ENCODE peak calls at places on chromosomes 5 and 9, in eight cellular contexts. One of them, this sample, is unnamed.

GRCh38 chr5:17118631-17119030 is 98.8 kb upstream of the BASP1 start:
- DNase-seq in prostate gland: no peak
- DNase-seq in AG04450: peak
- DNase-seq in cardiac fibroblast: peak
- DNase-seq in spleen: no peak
- DNase-seq in IMR-90: peak
- DNase-seq in cardiac muscle cell: no peak
- DNase-seq in upper lobe of right lung: no peak
- DNase-seq in this sample: peak

GRCh38 chr5:34657550-34657921 is 1.4 kb downstream of the RAI14 start:
- DNase-seq in prostate gland: no peak
- DNase-seq in upper lobe of right lung: no peak
- DNase-seq in cardiac muscle cell: peak
- DNase-seq in IMR-90: peak
- DNase-seq in AG04450: no peak
- DNase-seq in spleen: no peak
- DNase-seq in cardiac fibroblast: peak
- DNase-seq in this sample: no peak

GRCh38 chr9:89635007-89635742 is 30.4 kb downstream of the GADD45G start:
- DNase-seq in AG04450: no peak
- DNase-seq in IMR-90: peak
- DNase-seq in spleen: peak
- DNase-seq in cardiac muscle cell: no peak
- DNase-seq in cardiac fibroblast: peak
- DNase-seq in upper lobe of right lung: peak
- DNase-seq in prostate gland: no peak
- DNase-seq in this sample: no peak

GRCh38 chr5:989961-990530 is 18.6 kb upstream of the NKD2 start:
- DNase-seq in AG04450: no peak
- DNase-seq in IMR-90: no peak
- DNase-seq in cardiac fibroblast: peak
- DNase-seq in cardiac muscle cell: peak
- DNase-seq in spleen: no peak
- DNase-seq in upper lobe of right lung: peak
- DNase-seq in prostate gland: no peak
- DNase-seq in this sample: no peak

GRCh38 chr9:79129865-79130480 is 441.8 kb upstream of the TLE4 start:
- DNase-seq in prostate gland: peak
- DNase-seq in AG04450: peak
- DNase-seq in cardiac fibroblast: peak
- DNase-seq in IMR-90: peak
- DNase-seq in upper lobe of right lung: no peak
- DNase-seq in spleen: no peak
- DNase-seq in cardiac muscle cell: peak
- DNase-seq in this sample: peak

GRCh38 chr5:144812770-144813169 is 642.1 kb downstream of the KCTD16 start:
- DNase-seq in upper lobe of right lung: no peak
- DNase-seq in cardiac muscle cell: no peak
- DNase-seq in prostate gland: no peak
- DNase-seq in IMR-90: peak
- DNase-seq in cardiac fibroblast: peak
- DNase-seq in AG04450: peak
- DNase-seq in spleen: no peak
- DNase-seq in this sample: no peak

GRCh38 chr5:72847989-72848473 is 31.6 kb downstream of the TNPO1 start:
- DNase-seq in upper lobe of right lung: peak
- DNase-seq in prostate gland: peak
- DNase-seq in spleen: peak
- DNase-seq in cardiac fibroblast: peak
- DNase-seq in AG04450: peak
- DNase-seq in cardiac muscle cell: peak
- DNase-seq in IMR-90: peak
- DNase-seq in this sample: peak

GRCh38 chr5:142432369-142432863 is 107.6 kb upstream of the SPRY4 start:
- DNase-seq in cardiac muscle cell: no peak
- DNase-seq in IMR-90: no peak
- DNase-seq in prostate gland: peak
- DNase-seq in upper lobe of right lung: peak
- DNase-seq in AG04450: no peak
- DNase-seq in cardiac fibroblast: no peak
- DNase-seq in spleen: peak
- DNase-seq in this sample: no peak

GRCh38 chr5:154779105-154779504 is 23.9 kb downstream of the LARP1 start:
- DNase-seq in cardiac muscle cell: no peak
- DNase-seq in cardiac fibroblast: peak
- DNase-seq in AG04450: peak
- DNase-seq in spleen: no peak
- DNase-seq in IMR-90: peak
- DNase-seq in prostate gland: no peak
- DNase-seq in upper lobe of right lung: no peak
- DNase-seq in this sample: no peak

GRCh38 chr5:16934123-16934522 is 2.0 kb downstream of the MYO10 start:
- DNase-seq in spleen: peak
- DNase-seq in cardiac fibroblast: peak
- DNase-seq in upper lobe of right lung: peak
- DNase-seq in cardiac muscle cell: peak
- DNase-seq in AG04450: peak
- DNase-seq in prostate gland: peak
- DNase-seq in IMR-90: peak
- DNase-seq in this sample: peak

GRCh38 chr5:120463026-120463770 is 902 bp upstream of the PRR16 start:
- DNase-seq in IMR-90: no peak
- DNase-seq in AG04450: no peak
- DNase-seq in upper lobe of right lung: no peak
- DNase-seq in prostate gland: no peak
- DNase-seq in cardiac fibroblast: no peak
- DNase-seq in cardiac muscle cell: no peak
- DNase-seq in spleen: no peak
- DNase-seq in this sample: no peak

GRCh38 chr9:128910906-128911305 is 9.9 kb upstream of the PHYHD1 start:
- DNase-seq in cardiac muscle cell: no peak
- DNase-seq in upper lobe of right lung: no peak
- DNase-seq in IMR-90: no peak
- DNase-seq in cardiac fibroblast: no peak
- DNase-seq in AG04450: no peak
- DNase-seq in spleen: no peak
- DNase-seq in prostate gland: no peak
- DNase-seq in this sample: no peak

GRCh38 chr5:145775411-145775810 is 59.7 kb downstream of the PRELID2 start:
- DNase-seq in upper lobe of right lung: no peak
- DNase-seq in prostate gland: no peak
- DNase-seq in spleen: no peak
- DNase-seq in IMR-90: peak
- DNase-seq in cardiac fibroblast: peak
- DNase-seq in AG04450: no peak
- DNase-seq in cardiac muscle cell: no peak
- DNase-seq in this sample: no peak

GRCh38 chr5:62720036-62720441 is 141.4 kb downstream of the LRRC70 start:
- DNase-seq in prostate gland: no peak
- DNase-seq in upper lobe of right lung: no peak
- DNase-seq in IMR-90: peak
- DNase-seq in spleen: no peak
- DNase-seq in AG04450: peak
- DNase-seq in cardiac muscle cell: peak
- DNase-seq in cardiac fibroblast: no peak
- DNase-seq in this sample: no peak

GRCh38 chr9:18348086-18348485 is 125.9 kb upstream of the ADAMTSL1 start:
- DNase-seq in cardiac fibroblast: no peak
- DNase-seq in prostate gland: no peak
- DNase-seq in AG04450: no peak
- DNase-seq in spleen: no peak
- DNase-seq in upper lobe of right lung: no peak
- DNase-seq in IMR-90: no peak
- DNase-seq in cardiac muscle cell: no peak
- DNase-seq in this sample: no peak

GRCh38 chr5:110386782-110387181 is 339.7 kb downstream of the TMEM232 start:
- DNase-seq in cardiac fibroblast: peak
- DNase-seq in AG04450: no peak
- DNase-seq in prostate gland: no peak
- DNase-seq in spleen: no peak
- DNase-seq in IMR-90: peak
- DNase-seq in cardiac muscle cell: no peak
- DNase-seq in upper lobe of right lung: no peak
- DNase-seq in this sample: no peak

GRCh38 chr5:43039468-43040286 is 442 bp downstream of the ANXA2R start:
- DNase-seq in cardiac muscle cell: peak
- DNase-seq in upper lobe of right lung: peak
- DNase-seq in prostate gland: peak
- DNase-seq in IMR-90: peak
- DNase-seq in cardiac fibroblast: peak
- DNase-seq in AG04450: no peak
- DNase-seq in spleen: peak
- DNase-seq in this sample: no peak

GRCh38 chr5:134551891-134552290 is 26.4 kb downstream of the JADE2 start:
- DNase-seq in AG04450: no peak
- DNase-seq in spleen: no peak
- DNase-seq in IMR-90: peak
- DNase-seq in upper lobe of right lung: no peak
- DNase-seq in cardiac muscle cell: no peak
- DNase-seq in prostate gland: no peak
- DNase-seq in cardiac fibroblast: peak
- DNase-seq in this sample: no peak

GRCh38 chr9:37035472-37036236 is 1.6 kb upstream of the PAX5 start:
- DNase-seq in prostate gland: no peak
- DNase-seq in cardiac muscle cell: no peak
- DNase-seq in AG04450: no peak
- DNase-seq in spleen: peak
- DNase-seq in IMR-90: no peak
- DNase-seq in upper lobe of right lung: no peak
- DNase-seq in cardiac fibroblast: peak
- DNase-seq in this sample: no peak

GRCh38 chr5:170440771-170441370 is 51.7 kb upstream of the KCNMB1 start:
- DNase-seq in AG04450: no peak
- DNase-seq in cardiac fibroblast: no peak
- DNase-seq in cardiac muscle cell: no peak
- DNase-seq in spleen: no peak
- DNase-seq in prostate gland: no peak
- DNase-seq in IMR-90: no peak
- DNase-seq in upper lobe of right lung: no peak
- DNase-seq in this sample: no peak

GRCh38 chr5:179230061-179230461 is 115.2 kb downstream of the ADAMTS2 start:
- DNase-seq in IMR-90: no peak
- DNase-seq in prostate gland: no peak
- DNase-seq in upper lobe of right lung: peak
- DNase-seq in spleen: peak
- DNase-seq in cardiac muscle cell: no peak
- DNase-seq in cardiac fibroblast: no peak
- DNase-seq in AG04450: no peak
- DNase-seq in this sample: no peak

GRCh38 chr5:96316487-96316886 is 116.6 kb downstream of the PCSK1 start:
- DNase-seq in spleen: no peak
- DNase-seq in prostate gland: no peak
- DNase-seq in IMR-90: no peak
- DNase-seq in cardiac muscle cell: no peak
- DNase-seq in AG04450: no peak
- DNase-seq in cardiac fibroblast: no peak
- DNase-seq in upper lobe of right lung: no peak
- DNase-seq in this sample: no peak

GRCh38 chr9:90835206-90835605 is 33.6 kb downstream of the SYK start:
- DNase-seq in AG04450: no peak
- DNase-seq in spleen: no peak
- DNase-seq in prostate gland: no peak
- DNase-seq in IMR-90: no peak
- DNase-seq in cardiac muscle cell: no peak
- DNase-seq in cardiac fibroblast: no peak
- DNase-seq in upper lobe of right lung: no peak
- DNase-seq in this sample: no peak

GRCh38 chr5:53321073-53321472 is 159.4 kb upstream of the FST start:
- DNase-seq in cardiac fibroblast: no peak
- DNase-seq in spleen: no peak
- DNase-seq in AG04450: no peak
- DNase-seq in prostate gland: no peak
- DNase-seq in upper lobe of right lung: no peak
- DNase-seq in IMR-90: no peak
- DNase-seq in cardiac muscle cell: no peak
- DNase-seq in this sample: no peak

DNA sequence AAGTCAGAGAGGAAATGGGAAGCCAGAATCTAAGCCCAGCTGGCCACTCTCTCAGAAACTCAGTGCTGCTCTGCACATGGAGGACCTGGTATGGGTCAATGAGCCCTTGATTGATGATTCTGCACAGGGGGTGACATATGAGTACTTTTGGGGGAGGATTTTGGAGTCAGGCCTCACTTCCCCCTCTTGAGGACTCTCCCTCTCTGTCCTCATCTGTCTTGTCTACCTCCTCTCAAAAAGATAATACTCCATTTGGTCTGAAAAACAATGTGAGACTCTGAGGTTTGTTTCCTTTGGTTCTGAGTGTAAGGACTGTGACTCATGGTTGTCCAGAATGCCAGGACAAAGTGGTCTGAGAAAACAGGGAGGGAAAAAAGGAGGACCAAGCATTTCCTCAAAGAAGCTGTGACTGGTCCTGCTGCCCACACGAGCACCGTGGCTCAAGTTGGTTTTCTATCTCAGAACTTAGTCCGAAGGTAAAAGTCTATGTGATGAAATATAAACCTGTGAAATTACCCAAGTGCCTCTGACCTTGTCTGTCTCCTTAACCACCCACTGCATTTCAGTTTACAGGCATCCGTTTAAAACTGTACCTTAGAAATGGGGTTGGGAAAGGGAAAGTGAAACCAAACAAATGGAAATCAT is 11.1 kb downstream of the TTC39B start:
- DNase-seq in cardiac muscle cell: no peak
- DNase-seq in IMR-90: peak
- DNase-seq in upper lobe of right lung: no peak
- DNase-seq in prostate gland: no peak
- DNase-seq in AG04450: no peak
- DNase-seq in cardiac fibroblast: peak
- DNase-seq in spleen: no peak
- DNase-seq in this sample: no peak
- H3K4me3 ChIP-seq in cardiac muscle cell: no peak
- H3K4me3 ChIP-seq in IMR-90: peak
- H3K4me3 ChIP-seq in upper lobe of right lung: peak
- H3K4me3 ChIP-seq in prostate gland: peak
- H3K4me3 ChIP-seq in AG04450: peak
- H3K4me3 ChIP-seq in cardiac fibroblast: peak
- H3K4me3 ChIP-seq in spleen: peak
- H3K4me3 ChIP-seq in this sample: no peak

GRCh38 chr5:57318251-57318650 is 144.4 kb downstream of the GPBP1 start:
- DNase-seq in cardiac fibroblast: no peak
- DNase-seq in AG04450: no peak
- DNase-seq in upper lobe of right lung: no peak
- DNase-seq in cardiac muscle cell: no peak
- DNase-seq in IMR-90: no peak
- DNase-seq in spleen: no peak
- DNase-seq in prostate gland: no peak
- DNase-seq in this sample: no peak
- H3K4me3 ChIP-seq in cardiac fibroblast: no peak
- H3K4me3 ChIP-seq in AG04450: no peak
- H3K4me3 ChIP-seq in upper lobe of right lung: no peak
- H3K4me3 ChIP-seq in cardiac muscle cell: no peak
- H3K4me3 ChIP-seq in IMR-90: no peak
- H3K4me3 ChIP-seq in spleen: no peak
- H3K4me3 ChIP-seq in prostate gland: no peak
- H3K4me3 ChIP-seq in this sample: no peak

GRCh38 chr5:127739807-127740384 is 36.7 kb downstream of the CCDC192 start:
- DNase-seq in IMR-90: no peak
- DNase-seq in upper lobe of right lung: no peak
- DNase-seq in spleen: no peak
- DNase-seq in cardiac muscle cell: no peak
- DNase-seq in AG04450: no peak
- DNase-seq in cardiac fibroblast: no peak
- DNase-seq in prostate gland: no peak
- DNase-seq in this sample: no peak
- H3K4me3 ChIP-seq in IMR-90: no peak
- H3K4me3 ChIP-seq in upper lobe of right lung: no peak
- H3K4me3 ChIP-seq in spleen: no peak
- H3K4me3 ChIP-seq in cardiac muscle cell: no peak
- H3K4me3 ChIP-seq in AG04450: no peak
- H3K4me3 ChIP-seq in cardiac fibroblast: no peak
- H3K4me3 ChIP-seq in prostate gland: no peak
- H3K4me3 ChIP-seq in this sample: no peak

GRCh38 chr5:124162782-124163532 is 583.5 kb downstream of the ZNF608 start:
- DNase-seq in cardiac fibroblast: peak
- DNase-seq in upper lobe of right lung: no peak
- DNase-seq in prostate gland: no peak
- DNase-seq in AG04450: no peak
- DNase-seq in IMR-90: peak
- DNase-seq in cardiac muscle cell: peak
- DNase-seq in spleen: peak
- DNase-seq in this sample: no peak
- H3K4me3 ChIP-seq in cardiac fibroblast: no peak
- H3K4me3 ChIP-seq in upper lobe of right lung: no peak
- H3K4me3 ChIP-seq in prostate gland: no peak
- H3K4me3 ChIP-seq in AG04450: peak
- H3K4me3 ChIP-seq in IMR-90: no peak
- H3K4me3 ChIP-seq in cardiac muscle cell: no peak
- H3K4me3 ChIP-seq in spleen: no peak
- H3K4me3 ChIP-seq in this sample: no peak